ENCODE peak calls at places on chromosome 18, in five cellular contexts. N, H, C, R and X are unnamed samples.

GRCh38 chr18:37445368-37445767 is 120.2 kb downstream of the CELF4 start:
- DNase-seq in H (no peak), N (no peak), R (peak; percentile 25), C (no peak), X (no peak)

GRCh38 chr18:35178260-35178659 is 62.6 kb upstream of the ZNF397 start:
- DNase-seq in C (peak; percentile 40), H (no peak), R (peak; percentile 43), N (no peak), X (no peak)

GRCh38 chr18:46559946-46560670 is 96.9 kb downstream of the LOXHD1 start:
- DNase-seq in R (no peak), C (no peak), N (no peak), H (no peak), X (no peak)

GRCh38 chr18:8721716-8722115 is 16.4 kb downstream of the MTCL1 start:
- DNase-seq in C (no peak), H (no peak), R (peak; percentile 35), N (no peak), X (no peak)

GRCh38 chr18:75524181-75524580 is 96.7 kb upstream of the SMIM21 start:
- DNase-seq in R (no peak), C (no peak), N (no peak), H (no peak), X (no peak)

GRCh38 chr18:23248826-23249225 is 113.5 kb downstream of the CABLES1 start:
- DNase-seq in R (no peak), C (no peak), H (no peak), N (no peak), X (no peak)

GRCh38 chr18:63237911-63238710 is 81.5 kb downstream of the BCL2 start:
- DNase-seq in C (no peak), R (peak; percentile 73), H (no peak), N (no peak), X (no peak)

GRCh38 chr18:26963292-26963691 is 97.8 kb upstream of the AQP4 start:
- DNase-seq in C (no peak), H (no peak), R (no peak), N (no peak), X (no peak)

GRCh38 chr18:79806976-79807841 is 9.5 kb downstream of the KCNG2 start:
- DNase-seq in H (no peak), N (no peak), C (no peak), R (no peak), X (no peak)

GRCh38 chr18:73913505-73913904 is 234.1 kb downstream of the FBXO15 start:
- DNase-seq in H (no peak), N (no peak), R (no peak), C (no peak), X (no peak)

GRCh38 chr18:77071711-77072292 is 60.8 kb downstream of the MBP start:
- DNase-seq in H (no peak), C (no peak), R (peak; percentile 88), N (no peak), X (no peak)

GRCh38 chr18:37584952-37585695 is 19.5 kb upstream of the CELF4 start:
- DNase-seq in N (no peak), C (no peak), R (no peak), H (no peak), X (no peak)

GRCh38 chr18:63073481-63073880 is 246.1 kb downstream of the BCL2 start:
- DNase-seq in R (no peak), C (no peak), H (no peak), N (no peak), X (no peak)

GRCh38 chr18:13577091-13577697 is 149.2 kb downstream of the FAM210A start:
- DNase-seq in H (no peak), N (no peak), R (peak; percentile 48), C (no peak), X (no peak)

GRCh38 chr18:7116832-7117389 is 686 bp downstream of the LAMA1 start:
- DNase-seq in R (no peak), N (peak; percentile 47), H (no peak), C (no peak), X (no peak)
- TF ChIP-seq CTCF in R (no peak), N (no peak), H (no peak), C (no peak), X (no peak)

GRCh38 chr18:29892960-29893558 is 1149.5 kb downstream of the DSC3 start:
- DNase-seq in R (no peak), N (no peak), C (no peak), H (no peak), X (no peak)
- TF ChIP-seq CTCF in R (peak; percentile 87), N (peak; percentile 95), C (no peak), H (no peak), X (no peak)

GRCh38 chr18:1412660-1413659 is 508.3 kb downstream of the ADCYAP1 start:
- DNase-seq in C (no peak), R (no peak), H (no peak), N (no peak), X (no peak)

GRCh38 chr18:1408331-1408835 is 503.7 kb downstream of the ADCYAP1 start:
- DNase-seq in N (no peak), H (no peak), R (no peak), C (no peak), X (no peak)
- TF ChIP-seq CTCF in N (no peak), H (no peak), R (no peak), C (no peak), X (no peak)

GRCh38 chr18:49628993-49629795 is 67.3 kb downstream of the LIPG start:
- DNase-seq in R (no peak), C (no peak), N (no peak), H (peak; percentile 32), X (no peak)
- TF ChIP-seq CTCF in R (peak; percentile 55), C (no peak), N (peak; percentile 24), H (no peak), X (no peak)

GRCh38 chr18:55465313-55465712 is 122.7 kb downstream of the TCF4 start:
- DNase-seq in N (no peak), C (no peak), R (peak; percentile 9), H (no peak), X (no peak)
- TF ChIP-seq CTCF in N (no peak), C (no peak), R (no peak), H (no peak), X (no peak)